ENCODE peak calls at places on chromosome 13, in ten cellular contexts. W is neuronal stem cell; M is PC-9; O is kidney; K is astrocyte of the cerebellum; J is body of pancreas; S is Karpas-422; V is astrocyte of the spinal cord; N is left ventricle myocardium inferior; B is CD8-positive, alpha-beta T cell. Q is an unnamed sample.

GRCh38 chr13:57470491-57470890 is 161.1 kb upstream of the PCDH17 start:
- DNase-seq in W (no peak), M (no peak), O (no peak), K (no peak), J (no peak), S (no peak), V (no peak), N (no peak), B (no peak), Q (no peak)

GRCh38 chr13:64293923-64294322 is 2878.3 kb upstream of the PCDH20 start:
- DNase-seq in W (no peak), M (no peak), O (no peak), K (no peak), J (no peak), S (no peak), V (no peak), N (no peak), B (no peak), Q (no peak)

GRCh38 chr13:90253806-90254205 is 1093.7 kb upstream of the MIR17HG start:
- DNase-seq in W (no peak), M (no peak), O (no peak), K (no peak), J (no peak), S (no peak), V (no peak), N (no peak), B (no peak), Q (no peak)

GRCh38 chr13:33642374-33643065 is 175.4 kb upstream of the RFC3 start:
- DNase-seq in W (no peak), M (peak; percentile 36), O (no peak), K (no peak), J (peak; percentile 71), S (no peak), V (peak; percentile 15), N (peak; percentile 39), B (no peak), Q (no peak)

GRCh38 chr13:112592647-112593046 is 4.7 kb upstream of the TUBGCP3 start:
- DNase-seq in W (no peak), M (peak; percentile 18), O (peak; percentile 77), K (no peak), J (peak; percentile 20), S (no peak), V (no peak), N (no peak), B (no peak), Q (no peak)

GRCh38 chr13:50797081-50797480 is 46.4 kb downstream of the DLEU7 start:
- DNase-seq in W (no peak), M (no peak), O (no peak), K (no peak), J (no peak), S (no peak), V (peak; percentile 25), N (no peak), B (no peak), Q (no peak)

GRCh38 chr13:107329991-107330390 is 762.1 kb upstream of the ARGLU1 start:
- DNase-seq in W (no peak), M (no peak), O (no peak), K (peak; percentile 39), J (no peak), S (no peak), V (peak; percentile 61), N (no peak), B (no peak), Q (no peak)

GRCh38 chr13:23898101-23898500 is 799 bp upstream of the C1QTNF9B start:
- DNase-seq in W (no peak), M (no peak), O (no peak), K (no peak), J (peak; percentile 19), S (no peak), V (no peak), N (no peak), B (no peak), Q (no peak)

GRCh38 chr13:29582171-29582570 is 13.3 kb downstream of the SLC7A1 start:
- DNase-seq in W (no peak), M (no peak), O (no peak), K (no peak), J (peak; percentile 34), S (no peak), V (no peak), N (peak; percentile 58), B (no peak), Q (no peak)

GRCh38 chr13:50485979-50486935 is 357.2 kb downstream of the DLEU7 start:
- DNase-seq in W (no peak), M (no peak), O (no peak), K (no peak), J (no peak), S (peak; percentile 65), V (peak; percentile 66), N (no peak), B (no peak), Q (no peak)

GRCh38 chr13:105552078-105552477 is 983.4 kb downstream of the EFNB2 start:
- DNase-seq in W (no peak), M (no peak), O (no peak), K (no peak), J (no peak), S (no peak), V (no peak), N (no peak), B (no peak), Q (no peak)

GRCh38 chr13:110311721-110312668 is 4.9 kb downstream of the COL4A2 start:
- DNase-seq in W (no peak), M (no peak), O (no peak), K (no peak), J (no peak), S (no peak), V (no peak), N (no peak), B (no peak), Q (no peak)

GRCh38 chr13:48749699-48750473 is 96.2 kb downstream of the CYSLTR2 start:
- DNase-seq in W (peak; percentile 29), M (peak; percentile 62), O (peak; percentile 88), K (peak; percentile 89), J (peak; percentile 77), S (peak; percentile 61), V (peak; percentile 98), N (peak; percentile 80), B (peak; percentile 15), Q (peak; percentile 49)
- H3K4me3 ChIP-seq in W (no peak overlapping the region), M (no peak overlapping the region), O (no peak overlapping the region), K (no peak overlapping the region), J (no peak overlapping the region), S (no peak overlapping the region), V (no peak overlapping the region), N (no peak overlapping the region), B (no peak overlapping the region), Q (no peak overlapping the region)

GRCh38 chr13:19345158-19345557 is 163.5 kb upstream of the TUBA3C start:
- DNase-seq in W (no peak), M (no peak), O (no peak), K (no peak), J (no peak), S (no peak), V (no peak), N (no peak), B (no peak), Q (no peak)

DNA sequence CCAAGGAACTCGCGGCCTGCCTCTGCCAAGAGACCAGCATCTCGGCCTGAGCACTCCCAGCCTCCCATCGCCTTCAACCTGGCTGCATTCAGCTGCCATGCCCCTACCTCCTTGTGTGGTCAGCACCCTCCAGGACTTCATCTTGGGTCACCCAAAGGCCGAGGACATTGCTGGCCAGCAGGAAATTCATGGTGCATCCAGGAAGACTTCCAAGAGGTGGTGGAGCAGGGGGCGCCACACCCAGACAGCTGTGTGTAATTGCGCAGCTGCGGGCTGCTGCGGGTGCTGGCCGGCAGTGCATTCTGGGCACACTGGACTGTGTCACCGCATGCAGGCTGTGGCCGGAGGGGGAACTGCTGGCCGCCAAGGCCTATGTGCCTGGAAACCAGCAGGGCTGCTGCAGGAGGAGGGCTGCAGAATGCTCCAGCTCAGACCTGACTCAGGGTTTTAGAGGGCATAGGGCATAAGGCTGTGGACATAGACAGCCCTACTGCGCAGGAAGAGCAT is 164.3 kb upstream of the TUBA3C start:
- DNase-seq in W (no peak), M (no peak), O (peak; percentile 67), K (no peak), J (no peak), S (no peak), V (no peak), N (no peak), B (no peak), Q (no peak)
- H3K4me3 ChIP-seq in W (peak overlapping the region; percentile 60), M (no peak overlapping the region), O (no peak overlapping the region), K (no peak overlapping the region), J (no peak overlapping the region), S (no peak overlapping the region), V (no peak overlapping the region), N (no peak overlapping the region), B (no peak overlapping the region), Q (no peak overlapping the region)

GRCh38 chr13:99217461-99218101 is 16.9 kb downstream of the UBAC2 start:
- DNase-seq in W (no peak), M (no peak), O (no peak), K (no peak), J (no peak), S (no peak), V (no peak), N (no peak), B (peak; percentile 41), Q (no peak)

GRCh38 chr13:99220199-99220931 is 19.7 kb downstream of the UBAC2 start:
- DNase-seq in W (no peak), M (no peak), O (no peak), K (no peak), J (no peak), S (peak; percentile 66), V (peak; percentile 49), N (no peak), B (no peak), Q (no peak)

GRCh38 chr13:99218126-99218525 is 17.5 kb downstream of the UBAC2 start:
- DNase-seq in W (no peak), M (no peak), O (no peak), K (no peak), J (no peak), S (no peak), V (no peak), N (no peak), B (no peak), Q (no peak)

GRCh38 chr13:99218969-99219368 is 18.3 kb downstream of the UBAC2 start:
- DNase-seq in W (no peak), M (no peak), O (no peak), K (no peak), J (no peak), S (no peak), V (no peak), N (no peak), B (peak; percentile 56), Q (no peak)

GRCh38 chr13:99218545-99218944 is 17.9 kb downstream of the UBAC2 start:
- DNase-seq in W (no peak), M (no peak), O (no peak), K (no peak), J (peak; percentile 79), S (no peak), V (peak; percentile 31), N (peak; percentile 80), B (no peak), Q (no peak)
- H3K4me3 ChIP-seq in W (no peak overlapping the region), M (no peak overlapping the region), O (no peak overlapping the region), K (no peak overlapping the region), J (no peak overlapping the region), S (no peak overlapping the region), V (no peak overlapping the region), N (peak overlapping the region; percentile 1), B (peak overlapping the region; percentile 10), Q (no peak overlapping the region)

DNA sequence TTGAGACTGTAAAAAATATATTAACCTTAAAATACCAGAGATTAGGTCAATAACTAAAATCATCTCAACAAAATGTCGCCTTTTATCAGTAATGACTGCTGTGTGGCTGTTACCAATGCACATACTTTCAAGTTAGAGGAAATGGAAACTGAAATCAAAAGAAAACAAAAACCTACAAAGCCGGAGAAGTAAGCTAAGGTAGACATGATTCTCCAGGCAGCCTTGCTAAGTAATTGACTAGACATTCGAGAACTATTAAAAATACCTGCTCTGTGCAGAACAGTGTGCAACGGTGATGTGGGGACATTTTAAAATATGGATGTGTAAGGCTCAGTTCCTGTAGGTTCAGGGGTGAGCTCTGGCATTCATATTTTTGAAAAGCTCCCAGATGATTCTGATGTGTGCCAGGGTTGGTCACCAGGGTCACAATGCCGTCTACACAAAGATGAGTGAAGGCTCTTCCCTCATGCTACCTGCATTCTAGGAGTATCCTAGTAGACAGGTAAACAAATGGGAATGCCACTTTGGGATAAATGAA is 613 bp upstream of the EPSTI1 start:
- DNase-seq in W (no peak), M (no peak), O (no peak), K (no peak), J (no peak), S (no peak), V (no peak), N (no peak), B (no peak), Q (no peak)
- H3K4me3 ChIP-seq in W (no peak overlapping the region), M (no peak overlapping the region), O (peak overlapping the region; percentile 92), K (peak overlapping the region; percentile 49), J (no peak overlapping the region), S (peak overlapping the region; percentile 81), V (peak overlapping the region; percentile 62), N (peak overlapping the region; percentile 76), B (peak overlapping the region; percentile 74), Q (peak overlapping the region; percentile 63)